ENCODE peak calls at places on chromosomes 6 and 20, in four cellular contexts. P is stimulated activated CD4-positive, alpha-beta T cell treated with anti-CD3 and anti-CD28 coated beads, Interleukin-12 subunit alpha, Interleukin-12 subunit beta, amount 100 ng/mL, for 4 hours; O is HS-5; R is M059J. T is an unnamed sample.

GRCh38 chr6:112502348-112503130 is 155.4 kb downstream of the RFPL4B start:
- DNase-seq in P (no peak), O (no peak), R (peak; percentile 50), T (no peak)

GRCh38 chr6:120608826-120609225 is 725.5 kb downstream of the TBC1D32 start:
- DNase-seq in P (no peak), O (peak; percentile 62), R (peak; percentile 30), T (no peak)

GRCh38 chr6:43735642-43736199 is 34.3 kb upstream of the VEGFA start:
- DNase-seq in P (no peak), O (no peak), R (no peak), T (no peak)

GRCh38 chr20:6185268-6185667 is 62.4 kb upstream of the FERMT1 start:
- DNase-seq in P (no peak), O (no peak), R (peak; percentile 4), T (no peak)

GRCh38 chr6:119791746-119792145 is 442.2 kb upstream of the MAN1A1 start:
- DNase-seq in P (no peak), O (no peak), R (peak; percentile 65), T (no peak)

GRCh38 chr6:13038315-13039261 is 289.7 kb downstream of the TBC1D7 start:
- DNase-seq in P (no peak), O (no peak), R (no peak), T (no peak)

GRCh38 chr20:61436674-61437279 is 184.7 kb downstream of the CDH4 start:
- DNase-seq in P (no peak), O (peak; percentile 83), R (peak; percentile 93), T (no peak)

GRCh38 chr6:162964703-162965140 is 236.9 kb downstream of the PACRG start:
- DNase-seq in P (no peak), O (peak; percentile 100), R (peak; percentile 93), T (peak; percentile 100)

GRCh38 chr6:31351734-31352496 is 5.1 kb downstream of the HLA-B start:
- DNase-seq in P (no peak), O (no peak), R (peak; percentile 64), T (no peak)

GRCh38 chr6:42012501-42013133 is 37.7 kb upstream of the TAF8 start:
- DNase-seq in P (no peak), O (no peak), R (no peak), T (no peak)

GRCh38 chr6:137234505-137234863 is 15.3 kb upstream of the IFNGR1 start:
- DNase-seq in P (no peak), O (no peak), R (peak; percentile 26), T (no peak)

GRCh38 chr6:155883334-155883731 is 427.7 kb upstream of the NOX3 start:
- DNase-seq in P (no peak), O (no peak), R (no peak), T (no peak)

GRCh38 chr6:26251354-26252081 is 113.5 kb upstream of the BTN3A2 start:
- DNase-seq in P (no peak), O (no peak), R (peak; percentile 98), T (peak; percentile 88)

GRCh38 chr6:3316363-3316762 is 57.6 kb downstream of the PSMG4 start:
- DNase-seq in P (no peak), O (no peak), R (no peak), T (no peak)

GRCh38 chr6:74073896-74074295 is 377.9 kb downstream of the CD109 start:
- DNase-seq in P (no peak), O (peak; percentile 25), R (peak; percentile 76), T (peak; percentile 44)

GRCh38 chr20:39342463-39342862 is 380.3 kb downstream of the DHX35 start:
- DNase-seq in P (no peak), O (no peak), R (no peak), T (no peak)

GRCh38 chr6:22236626-22237414 is 60.0 kb downstream of the PRL start:
- DNase-seq in P (no peak), O (peak; percentile 64), R (peak; percentile 96), T (peak; percentile 83)

GRCh38 chr6:134020543-134020942 is 31.9 kb downstream of the SLC2A12 start:
- DNase-seq in P (no peak), O (no peak), R (no peak), T (no peak)

GRCh38 chr20:9923648-9924047 is 84.8 kb upstream of the PAK5 start:
- DNase-seq in P (no peak), O (no peak), R (no peak), T (no peak)

GRCh38 chr6:108359901-108360882 is 65.3 kb downstream of the AFG1L start:
- DNase-seq in P (no peak), O (no peak), R (peak; percentile 72), T (no peak)

GRCh38 chr6:126312013-126312665 is 27.8 kb upstream of the CENPW start:
- DNase-seq in P (no peak), O (no peak), R (peak; percentile 50), T (no peak)

GRCh38 chr6:24949020-24949569 is 13.3 kb upstream of the RIPOR2 start:
- DNase-seq in P (no peak), O (no peak), R (no peak), T (no peak)

GRCh38 chr20:63278661-63279060 is 6.0 kb downstream of the ARFGAP1 start:
- DNase-seq in P (no peak), O (no peak), R (no peak), T (no peak)

GRCh38 chr6:150719099-150719767 is 119.5 kb downstream of the PLEKHG1 start:
- DNase-seq in P (no peak), O (no peak), R (no peak), T (no peak)

GRCh38 chr20:41958391-41958790 is 340.2 kb upstream of the CHD6 start:
- DNase-seq in P (no peak), O (no peak), R (no peak), T (no peak)

GRCh38 chr6:6749791-6750434 is 161.4 kb downstream of the LY86 start:
- DNase-seq in P (peak; percentile 25), O (peak; percentile 64), R (peak; percentile 95), T (peak; percentile 43)

GRCh38 chr6:169982461-169983386 is 231.3 kb downstream of the ERMARD start:
- DNase-seq in P (no peak), O (no peak), R (no peak), T (no peak)

GRCh38 chr20:31764641-31765305 is 25.7 kb downstream of the TPX2 start:
- DNase-seq in P (no peak), O (no peak), R (peak; percentile 34), T (no peak)

GRCh38 chr6:13181398-13181797 is 146.9 kb downstream of the TBC1D7 start:
- DNase-seq in P (no peak), O (no peak), R (no peak), T (no peak)

GRCh38 chr6:44285552-44286284 is 15.5 kb downstream of the TMEM151B start:
- DNase-seq in P (no peak), O (no peak), R (peak; percentile 43), T (no peak)

T was measured in BJ.